ENCODE peak calls at places on chromosomes 11 and 22, in seven cellular contexts. One of them, this sample, is unnamed. For H3K9me3 and H3K4me1, the result is how much of the 10 kb centered on the place peaks cover.

GRCh38 chr22:30609260-30610185 is 2.5 kb downstream of the TCN2 start:
- DNase-seq in pancreas: no peak
- DNase-seq in prostate gland: no peak
- DNase-seq in ovary: peak
- DNase-seq in HepG2: no peak
- DNase-seq in hepatocyte: peak
- DNase-seq in psoas muscle: peak
- DNase-seq in this sample: peak

GRCh38 chr11:47271961-47272661 is 2.2 kb downstream of the MADD start:
- DNase-seq in pancreas: no peak
- DNase-seq in prostate gland: no peak
- DNase-seq in ovary: no peak
- DNase-seq in HepG2: no peak
- DNase-seq in hepatocyte: no peak
- DNase-seq in psoas muscle: peak
- DNase-seq in this sample: no peak

GRCh38 chr11:47220401-47220821 is 5.6 kb downstream of the DDB2 start:
- DNase-seq in pancreas: no peak
- DNase-seq in prostate gland: no peak
- DNase-seq in ovary: no peak
- DNase-seq in HepG2: peak
- DNase-seq in hepatocyte: no peak
- DNase-seq in psoas muscle: no peak
- DNase-seq in this sample: no peak

GRCh38 chr11:132114185-132114584 is 743.8 kb downstream of the NTM start:
- DNase-seq in pancreas: no peak
- DNase-seq in prostate gland: no peak
- DNase-seq in ovary: no peak
- DNase-seq in HepG2: no peak
- DNase-seq in hepatocyte: peak
- DNase-seq in psoas muscle: no peak
- DNase-seq in this sample: no peak

GRCh38 chr22:50561401-50562074 is 1.2 kb downstream of the SYCE3 start:
- DNase-seq in pancreas: peak
- DNase-seq in prostate gland: no peak
- DNase-seq in ovary: no peak
- DNase-seq in HepG2: no peak
- DNase-seq in hepatocyte: no peak
- DNase-seq in psoas muscle: no peak
- DNase-seq in this sample: no peak

GRCh38 chr22:47114813-47115517 is 352.5 kb downstream of the TBC1D22A start:
- DNase-seq in pancreas: no peak
- DNase-seq in prostate gland: no peak
- DNase-seq in ovary: peak
- DNase-seq in HepG2: no peak
- DNase-seq in hepatocyte: no peak
- DNase-seq in psoas muscle: no peak
- DNase-seq in this sample: no peak

GRCh38 chr22:44357962-44358553 is 45.3 kb upstream of the SHISAL1 start:
- DNase-seq in pancreas: peak
- DNase-seq in prostate gland: no peak
- DNase-seq in ovary: peak
- DNase-seq in HepG2: no peak
- DNase-seq in hepatocyte: no peak
- DNase-seq in psoas muscle: no peak
- DNase-seq in this sample: no peak

GRCh38 chr22:19772422-19772672 is 11.8 kb downstream of the TBX1 start:
- DNase-seq in pancreas: no peak
- DNase-seq in prostate gland: no peak
- DNase-seq in ovary: no peak
- DNase-seq in HepG2: no peak
- DNase-seq in hepatocyte: no peak
- DNase-seq in psoas muscle: no peak
- DNase-seq in this sample: no peak

GRCh38 chr22:29481265-29482000 is 1.4 kb downstream of the NEFH start:
- DNase-seq in pancreas: no peak
- DNase-seq in prostate gland: no peak
- DNase-seq in ovary: peak
- DNase-seq in HepG2: no peak
- DNase-seq in hepatocyte: peak
- DNase-seq in psoas muscle: peak
- DNase-seq in this sample: no peak

GRCh38 chr11:4610258-4610935 is 2.4 kb upstream of the TRIM68 start:
- DNase-seq in pancreas: no peak
- DNase-seq in prostate gland: no peak
- DNase-seq in ovary: no peak
- DNase-seq in HepG2: no peak
- DNase-seq in hepatocyte: no peak
- DNase-seq in psoas muscle: no peak
- DNase-seq in this sample: no peak

GRCh38 chr22:38132136-38132535 is 21.7 kb upstream of the BAIAP2L2 start:
- DNase-seq in pancreas: no peak
- DNase-seq in prostate gland: no peak
- DNase-seq in ovary: no peak
- DNase-seq in HepG2: no peak
- DNase-seq in hepatocyte: no peak
- DNase-seq in psoas muscle: no peak
- DNase-seq in this sample: no peak

GRCh38 chr11:77547047-77547836 is 42.5 kb upstream of the AQP11 start:
- DNase-seq in pancreas: no peak
- DNase-seq in prostate gland: no peak
- DNase-seq in ovary: no peak
- DNase-seq in HepG2: no peak
- DNase-seq in hepatocyte: no peak
- DNase-seq in psoas muscle: no peak
- DNase-seq in this sample: no peak

DNA sequence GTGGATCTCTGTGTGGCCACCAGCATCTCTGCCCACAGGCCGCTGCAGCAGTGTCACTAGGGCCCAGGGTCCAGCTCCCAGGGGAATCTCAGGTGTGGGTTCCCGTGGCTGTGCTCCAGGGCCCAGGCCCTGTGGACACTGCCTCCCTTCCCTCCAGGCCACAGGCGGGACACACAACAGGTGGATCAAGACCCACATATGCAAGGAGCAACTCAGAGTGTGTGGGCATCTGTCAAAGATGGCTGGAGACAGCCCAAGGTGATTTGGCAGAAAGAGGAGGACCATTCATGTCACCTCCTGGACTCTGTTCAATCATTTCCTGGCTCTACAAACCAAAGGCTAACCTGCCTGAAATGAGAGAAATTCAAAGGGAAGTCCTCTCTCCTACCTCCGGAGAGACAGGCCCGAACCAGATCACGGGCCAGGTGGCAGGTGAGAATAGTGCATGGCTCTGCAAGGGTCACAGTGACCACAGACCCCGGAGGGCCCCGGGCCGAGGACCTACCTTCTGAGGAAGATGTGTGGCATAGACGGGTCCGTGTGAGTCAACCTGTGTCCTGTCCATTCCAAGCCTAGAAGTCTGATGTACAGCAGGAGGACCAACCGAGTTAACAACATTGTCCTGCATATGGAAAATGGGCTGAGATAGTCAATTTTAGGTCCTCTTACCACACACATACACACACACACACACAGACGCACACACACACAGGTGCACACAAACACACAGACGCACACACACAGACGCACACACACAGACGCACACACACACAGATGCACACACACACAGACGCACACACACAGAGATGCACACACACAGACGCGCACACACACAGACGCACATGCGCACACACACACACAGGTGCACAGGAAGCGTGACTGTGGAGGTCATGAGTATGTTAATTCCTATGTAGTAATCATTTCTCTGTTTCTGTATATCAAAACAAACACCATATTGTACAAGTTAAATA is 1068.5 kb downstream of the BRD1 start:
- DNase-seq in pancreas: no peak
- DNase-seq in prostate gland: no peak
- DNase-seq in ovary: peak
- DNase-seq in HepG2: no peak
- DNase-seq in hepatocyte: peak
- DNase-seq in psoas muscle: no peak
- DNase-seq in this sample: peak
- H3K9me3 ChIP-seq in pancreas: under half
- H3K9me3 ChIP-seq in prostate gland: under half
- H3K9me3 ChIP-seq in ovary: under half
- H3K9me3 ChIP-seq in HepG2: under half
- H3K9me3 ChIP-seq in hepatocyte: under half
- H3K9me3 ChIP-seq in psoas muscle: under half
- H3K9me3 ChIP-seq in this sample: under half

DNA sequence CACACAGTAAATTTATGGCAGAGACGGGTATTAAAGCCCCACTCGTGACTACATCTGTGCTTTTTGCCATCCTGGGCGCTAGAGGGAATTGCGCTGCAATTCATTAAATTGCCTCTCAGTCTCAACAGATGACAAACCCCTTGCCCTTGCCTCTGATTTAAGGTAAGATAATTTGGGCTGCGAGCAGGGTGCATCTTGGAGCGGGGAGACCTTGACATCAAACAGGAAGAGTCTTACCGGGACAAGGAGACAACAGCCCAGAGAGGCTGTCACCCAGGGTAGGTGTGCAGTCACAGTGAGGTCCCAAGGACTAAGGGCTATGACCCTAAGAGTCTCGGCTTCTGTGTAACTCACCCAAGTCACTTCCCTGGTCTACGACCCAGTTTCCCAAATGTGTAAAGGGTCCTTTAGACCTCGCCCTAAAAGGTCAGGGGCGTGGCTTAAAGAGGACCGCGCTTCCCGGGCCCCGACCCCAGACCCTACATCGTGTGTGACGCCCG is 427 bp upstream of the TOM1 start:
- DNase-seq in pancreas: no peak
- DNase-seq in prostate gland: no peak
- DNase-seq in ovary: no peak
- DNase-seq in HepG2: no peak
- DNase-seq in hepatocyte: peak
- DNase-seq in psoas muscle: no peak
- DNase-seq in this sample: no peak
- TF ChIP-seq CTCF in pancreas: no peak
- TF ChIP-seq CTCF in prostate gland: no peak
- TF ChIP-seq CTCF in ovary: no peak
- TF ChIP-seq CTCF in HepG2: no peak
- TF ChIP-seq CTCF in hepatocyte: peak
- TF ChIP-seq CTCF in psoas muscle: no peak
- TF ChIP-seq CTCF in this sample: no peak

GRCh38 chr11:72777755-72778278 is 16.0 kb downstream of the STARD10 start:
- DNase-seq in pancreas: peak
- DNase-seq in prostate gland: no peak
- DNase-seq in ovary: no peak
- DNase-seq in HepG2: peak
- DNase-seq in hepatocyte: peak
- DNase-seq in psoas muscle: no peak
- DNase-seq in this sample: no peak

GRCh38 chr11:72781063-72781312 is 12.9 kb downstream of the STARD10 start:
- DNase-seq in pancreas: peak
- DNase-seq in prostate gland: peak
- DNase-seq in ovary: no peak
- DNase-seq in HepG2: no peak
- DNase-seq in hepatocyte: peak
- DNase-seq in psoas muscle: no peak
- DNase-seq in this sample: no peak

GRCh38 chr11:72778535-72779494 is 15.0 kb downstream of the STARD10 start:
- DNase-seq in pancreas: peak
- DNase-seq in prostate gland: no peak
- DNase-seq in ovary: no peak
- DNase-seq in HepG2: peak
- DNase-seq in hepatocyte: peak
- DNase-seq in psoas muscle: no peak
- DNase-seq in this sample: no peak

GRCh38 chr11:72780291-72781062 is 13.4 kb downstream of the STARD10 start:
- DNase-seq in pancreas: peak
- DNase-seq in prostate gland: no peak
- DNase-seq in ovary: no peak
- DNase-seq in HepG2: no peak
- DNase-seq in hepatocyte: no peak
- DNase-seq in psoas muscle: no peak
- DNase-seq in this sample: no peak

DNA sequence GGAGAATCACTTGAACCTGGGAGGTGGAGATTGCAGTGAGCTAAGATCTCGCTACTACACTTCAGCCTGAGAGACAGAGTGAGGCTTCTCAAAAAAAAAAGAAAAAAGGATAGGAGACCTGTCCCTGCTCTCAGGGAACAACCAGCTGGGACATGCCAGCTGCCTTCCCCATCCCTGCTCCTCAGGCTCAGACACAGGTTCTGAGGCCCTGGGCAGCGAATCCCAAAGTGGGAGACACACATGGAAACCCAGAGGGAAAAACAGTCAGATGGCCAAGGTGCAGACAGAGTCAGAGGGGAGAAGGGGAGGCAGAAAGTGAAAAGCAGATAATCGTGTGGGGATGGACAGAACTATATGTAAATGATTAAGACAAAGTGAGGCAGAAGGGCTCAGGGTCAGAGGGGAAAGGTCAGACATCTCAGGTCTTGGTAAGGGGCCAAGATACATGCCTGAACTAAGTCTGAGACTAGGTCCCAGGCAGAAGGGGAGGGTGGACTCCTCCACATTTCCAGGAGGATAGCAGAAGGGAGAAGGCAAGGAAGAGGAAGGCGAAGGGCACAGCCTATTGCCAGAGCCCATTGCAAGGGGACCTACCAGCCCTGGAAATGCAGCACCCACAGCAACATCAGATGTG is 14.2 kb downstream of the STARD10 start:
- DNase-seq in pancreas: peak
- DNase-seq in prostate gland: no peak
- DNase-seq in ovary: no peak
- DNase-seq in HepG2: no peak
- DNase-seq in hepatocyte: no peak
- DNase-seq in psoas muscle: no peak
- DNase-seq in this sample: no peak
- H3K4me1 ChIP-seq in pancreas: half or more
- H3K4me1 ChIP-seq in prostate gland: under half
- H3K4me1 ChIP-seq in ovary: under half
- H3K4me1 ChIP-seq in HepG2: half or more
- H3K4me1 ChIP-seq in hepatocyte: half or more
- H3K4me1 ChIP-seq in psoas muscle: under half
- H3K4me1 ChIP-seq in this sample: under half

GRCh38 chr22:48901324-48901723 is 926.3 kb downstream of the BRD1 start:
- DNase-seq in pancreas: no peak
- DNase-seq in prostate gland: no peak
- DNase-seq in ovary: no peak
- DNase-seq in HepG2: no peak
- DNase-seq in hepatocyte: no peak
- DNase-seq in psoas muscle: no peak
- DNase-seq in this sample: no peak

GRCh38 chr22:48900327-48900597 is 927.4 kb downstream of the BRD1 start:
- DNase-seq in pancreas: no peak
- DNase-seq in prostate gland: no peak
- DNase-seq in ovary: no peak
- DNase-seq in HepG2: no peak
- DNase-seq in hepatocyte: no peak
- DNase-seq in psoas muscle: no peak
- DNase-seq in this sample: no peak

GRCh38 chr22:48898524-48899377 is 928.9 kb downstream of the BRD1 start:
- DNase-seq in pancreas: no peak
- DNase-seq in prostate gland: no peak
- DNase-seq in ovary: peak
- DNase-seq in HepG2: no peak
- DNase-seq in hepatocyte: no peak
- DNase-seq in psoas muscle: no peak
- DNase-seq in this sample: no peak

GRCh38 chr22:48900626-48901025 is 927.0 kb downstream of the BRD1 start:
- DNase-seq in pancreas: no peak
- DNase-seq in prostate gland: no peak
- DNase-seq in ovary: no peak
- DNase-seq in HepG2: no peak
- DNase-seq in hepatocyte: no peak
- DNase-seq in psoas muscle: no peak
- DNase-seq in this sample: no peak

GRCh38 chr22:48899523-48900326 is 927.9 kb downstream of the BRD1 start:
- DNase-seq in pancreas: no peak
- DNase-seq in prostate gland: no peak
- DNase-seq in ovary: peak
- DNase-seq in HepG2: no peak
- DNase-seq in hepatocyte: no peak
- DNase-seq in psoas muscle: no peak
- DNase-seq in this sample: no peak
- H3K9me3 ChIP-seq in pancreas: under half
- H3K9me3 ChIP-seq in prostate gland: under half
- H3K9me3 ChIP-seq in ovary: under half
- H3K9me3 ChIP-seq in HepG2: under half
- H3K9me3 ChIP-seq in hepatocyte: under half
- H3K9me3 ChIP-seq in psoas muscle: under half
- H3K9me3 ChIP-seq in this sample: under half

This sample was measured in lung.